ENCODE peak calls at places on chromosomes 7 and 10, in ten cellular contexts. One of them, this sample, is unnamed.
A peak's percentile ranks its signal among the peaks of the same experiment; 100 is the strongest.

GRCh38 chr10:20877986-20878979 is 18.8 kb downstream of the NEBL start:
- DNase-seq in GM12891: no peak
- DNase-seq in HTR-8/SVneo: no peak
- DNase-seq in T-helper 2 cell: no peak
- DNase-seq in SK-N-SH: peak; percentile 34
- DNase-seq in DMS153: no peak
- DNase-seq in KBM-7: no peak
- DNase-seq in Kasumi-1: no peak
- DNase-seq in endothelial cell: no peak
- DNase-seq in A172: peak; percentile 74
- DNase-seq in this sample: no peak

GRCh38 chr10:132193907-132194552 is 7.3 kb downstream of the DPYSL4 start:
- DNase-seq in GM12891: no peak
- DNase-seq in HTR-8/SVneo: peak; percentile 30
- DNase-seq in T-helper 2 cell: no peak
- DNase-seq in SK-N-SH: no peak
- DNase-seq in DMS153: no peak
- DNase-seq in KBM-7: peak; percentile 31
- DNase-seq in Kasumi-1: peak; percentile 36
- DNase-seq in endothelial cell: no peak
- DNase-seq in A172: no peak
- DNase-seq in this sample: peak; percentile 62

GRCh38 chr7:106668853-106669539 is 8.0 kb upstream of the CCDC71L start:
- DNase-seq in GM12891: no peak
- DNase-seq in HTR-8/SVneo: no peak
- DNase-seq in T-helper 2 cell: no peak
- DNase-seq in SK-N-SH: no peak
- DNase-seq in DMS153: peak; percentile 43
- DNase-seq in KBM-7: no peak
- DNase-seq in Kasumi-1: no peak
- DNase-seq in endothelial cell: no peak
- DNase-seq in A172: no peak
- DNase-seq in this sample: no peak

GRCh38 chr7:134420509-134421125 is 38.3 kb downstream of the AKR1B1 start:
- DNase-seq in GM12891: no peak
- DNase-seq in HTR-8/SVneo: peak; percentile 45
- DNase-seq in T-helper 2 cell: no peak
- DNase-seq in SK-N-SH: peak; percentile 77
- DNase-seq in DMS153: peak; percentile 8
- DNase-seq in KBM-7: peak; percentile 43
- DNase-seq in Kasumi-1: peak; percentile 59
- DNase-seq in endothelial cell: peak; percentile 64
- DNase-seq in A172: peak; percentile 68
- DNase-seq in this sample: peak; percentile 75

GRCh38 chr10:123885406-123886164 is 6.0 kb downstream of the CPXM2 start:
- DNase-seq in GM12891: no peak
- DNase-seq in HTR-8/SVneo: no peak
- DNase-seq in T-helper 2 cell: no peak
- DNase-seq in SK-N-SH: no peak
- DNase-seq in DMS153: no peak
- DNase-seq in KBM-7: no peak
- DNase-seq in Kasumi-1: no peak
- DNase-seq in endothelial cell: no peak
- DNase-seq in A172: no peak
- DNase-seq in this sample: no peak

GRCh38 chr7:1255083-1255816 is 22.6 kb downstream of the UNCX start:
- DNase-seq in GM12891: no peak
- DNase-seq in HTR-8/SVneo: no peak
- DNase-seq in T-helper 2 cell: no peak
- DNase-seq in SK-N-SH: no peak
- DNase-seq in DMS153: no peak
- DNase-seq in KBM-7: no peak
- DNase-seq in Kasumi-1: no peak
- DNase-seq in endothelial cell: no peak
- DNase-seq in A172: no peak
- DNase-seq in this sample: no peak

GRCh38 chr10:103231047-103231551 is 14.6 kb upstream of the RPEL1 start:
- DNase-seq in GM12891: no peak
- DNase-seq in HTR-8/SVneo: peak; percentile 85
- DNase-seq in T-helper 2 cell: no peak
- DNase-seq in SK-N-SH: no peak
- DNase-seq in DMS153: no peak
- DNase-seq in KBM-7: no peak
- DNase-seq in Kasumi-1: no peak
- DNase-seq in endothelial cell: peak; percentile 28
- DNase-seq in A172: peak; percentile 97
- DNase-seq in this sample: peak; percentile 79

GRCh38 chr10:97549587-97550322 is 22.8 kb upstream of the ANKRD2 start:
- DNase-seq in GM12891: no peak
- DNase-seq in HTR-8/SVneo: no peak
- DNase-seq in T-helper 2 cell: no peak
- DNase-seq in SK-N-SH: peak; percentile 56
- DNase-seq in DMS153: no peak
- DNase-seq in KBM-7: no peak
- DNase-seq in Kasumi-1: no peak
- DNase-seq in endothelial cell: no peak
- DNase-seq in A172: no peak
- DNase-seq in this sample: peak; percentile 79

GRCh38 chr10:5484205-5484604 is 15.2 kb downstream of the CALML5 start:
- DNase-seq in GM12891: no peak
- DNase-seq in HTR-8/SVneo: no peak
- DNase-seq in T-helper 2 cell: no peak
- DNase-seq in SK-N-SH: no peak
- DNase-seq in DMS153: no peak
- DNase-seq in KBM-7: no peak
- DNase-seq in Kasumi-1: no peak
- DNase-seq in endothelial cell: no peak
- DNase-seq in A172: peak; percentile 6
- DNase-seq in this sample: no peak

GRCh38 chr10:60517805-60518204 is 128.1 kb upstream of the ANK3 start:
- DNase-seq in GM12891: no peak
- DNase-seq in HTR-8/SVneo: no peak
- DNase-seq in T-helper 2 cell: no peak
- DNase-seq in SK-N-SH: no peak
- DNase-seq in DMS153: no peak
- DNase-seq in KBM-7: no peak
- DNase-seq in Kasumi-1: no peak
- DNase-seq in endothelial cell: no peak
- DNase-seq in A172: no peak
- DNase-seq in this sample: no peak

GRCh38 chr10:84138478-84139125 is 707 bp upstream of the GHITM start:
- DNase-seq in GM12891: no peak
- DNase-seq in HTR-8/SVneo: peak; percentile 18
- DNase-seq in T-helper 2 cell: peak; percentile 52
- DNase-seq in SK-N-SH: peak; percentile 34
- DNase-seq in DMS153: peak; percentile 43
- DNase-seq in KBM-7: peak; percentile 9
- DNase-seq in Kasumi-1: no peak
- DNase-seq in endothelial cell: no peak
- DNase-seq in A172: no peak
- DNase-seq in this sample: no peak

GRCh38 chr7:108454674-108455523 is 1.3 kb downstream of the NRCAM start:
- DNase-seq in GM12891: peak; percentile 31
- DNase-seq in HTR-8/SVneo: peak; percentile 10
- DNase-seq in T-helper 2 cell: no peak
- DNase-seq in SK-N-SH: peak; percentile 90
- DNase-seq in DMS153: peak; percentile 20
- DNase-seq in KBM-7: peak; percentile 28
- DNase-seq in Kasumi-1: peak; percentile 19
- DNase-seq in endothelial cell: peak; percentile 23
- DNase-seq in A172: no peak
- DNase-seq in this sample: no peak

GRCh38 chr10:34789993-34790506 is 25.0 kb downstream of the PARD3 start:
- DNase-seq in GM12891: no peak
- DNase-seq in HTR-8/SVneo: no peak
- DNase-seq in T-helper 2 cell: no peak
- DNase-seq in SK-N-SH: peak; percentile 39
- DNase-seq in DMS153: peak; percentile 10
- DNase-seq in KBM-7: no peak
- DNase-seq in Kasumi-1: no peak
- DNase-seq in endothelial cell: no peak
- DNase-seq in A172: no peak
- DNase-seq in this sample: no peak

GRCh38 chr7:88001744-88002530 is 67.9 kb downstream of the ADAM22 start:
- DNase-seq in GM12891: no peak
- DNase-seq in HTR-8/SVneo: no peak
- DNase-seq in T-helper 2 cell: no peak
- DNase-seq in SK-N-SH: no peak
- DNase-seq in DMS153: no peak
- DNase-seq in KBM-7: no peak
- DNase-seq in Kasumi-1: no peak
- DNase-seq in endothelial cell: no peak
- DNase-seq in A172: no peak
- DNase-seq in this sample: no peak

GRCh38 chr7:74575083-74575803 is 82.3 kb upstream of the GTF2I start:
- DNase-seq in GM12891: no peak
- DNase-seq in HTR-8/SVneo: peak; percentile 32
- DNase-seq in T-helper 2 cell: no peak
- DNase-seq in SK-N-SH: no peak
- DNase-seq in DMS153: no peak
- DNase-seq in KBM-7: no peak
- DNase-seq in Kasumi-1: no peak
- DNase-seq in endothelial cell: no peak
- DNase-seq in A172: peak; percentile 97
- DNase-seq in this sample: no peak

GRCh38 chr7:92833766-92834605 is 2.4 kb downstream of the CDK6 start:
- DNase-seq in GM12891: no peak
- DNase-seq in HTR-8/SVneo: peak; percentile 36
- DNase-seq in T-helper 2 cell: peak; percentile 74
- DNase-seq in SK-N-SH: peak; percentile 82
- DNase-seq in DMS153: no peak
- DNase-seq in KBM-7: peak; percentile 84
- DNase-seq in Kasumi-1: peak; percentile 89
- DNase-seq in endothelial cell: peak; percentile 66
- DNase-seq in A172: peak; percentile 56
- DNase-seq in this sample: peak; percentile 36

GRCh38 chr7:107609861-107610260 is 29.8 kb downstream of the BCAP29 start:
- DNase-seq in GM12891: no peak
- DNase-seq in HTR-8/SVneo: no peak
- DNase-seq in T-helper 2 cell: no peak
- DNase-seq in SK-N-SH: peak; percentile 48
- DNase-seq in DMS153: no peak
- DNase-seq in KBM-7: no peak
- DNase-seq in Kasumi-1: no peak
- DNase-seq in endothelial cell: no peak
- DNase-seq in A172: no peak
- DNase-seq in this sample: no peak

GRCh38 chr10:76492026-76492425 is 1060.6 kb downstream of the LRMDA start:
- DNase-seq in GM12891: no peak
- DNase-seq in HTR-8/SVneo: no peak
- DNase-seq in T-helper 2 cell: no peak
- DNase-seq in SK-N-SH: no peak
- DNase-seq in DMS153: no peak
- DNase-seq in KBM-7: no peak
- DNase-seq in Kasumi-1: no peak
- DNase-seq in endothelial cell: no peak
- DNase-seq in A172: peak; percentile 85
- DNase-seq in this sample: no peak

GRCh38 chr7:100091411-100092181 is 2.8 kb downstream of the COPS6 start:
- DNase-seq in GM12891: no peak
- DNase-seq in HTR-8/SVneo: no peak
- DNase-seq in T-helper 2 cell: no peak
- DNase-seq in SK-N-SH: peak; percentile 65
- DNase-seq in DMS153: no peak
- DNase-seq in KBM-7: peak; percentile 29
- DNase-seq in Kasumi-1: peak; percentile 17
- DNase-seq in endothelial cell: no peak
- DNase-seq in A172: no peak
- DNase-seq in this sample: no peak

GRCh38 chr10:116712499-116712898 is 29.9 kb downstream of the HSPA12A start:
- DNase-seq in GM12891: no peak
- DNase-seq in HTR-8/SVneo: no peak
- DNase-seq in T-helper 2 cell: no peak
- DNase-seq in SK-N-SH: no peak
- DNase-seq in DMS153: no peak
- DNase-seq in KBM-7: no peak
- DNase-seq in Kasumi-1: no peak
- DNase-seq in endothelial cell: no peak
- DNase-seq in A172: no peak
- DNase-seq in this sample: no peak

GRCh38 chr10:80477813-80478212 is 23.7 kb downstream of the TSPAN14 start:
- DNase-seq in GM12891: no peak
- DNase-seq in HTR-8/SVneo: peak; percentile 70
- DNase-seq in T-helper 2 cell: no peak
- DNase-seq in SK-N-SH: no peak
- DNase-seq in DMS153: no peak
- DNase-seq in KBM-7: no peak
- DNase-seq in Kasumi-1: no peak
- DNase-seq in endothelial cell: no peak
- DNase-seq in A172: peak; percentile 96
- DNase-seq in this sample: no peak

GRCh38 chr10:114395361-114396022 is 8.8 kb downstream of the AFAP1L2 start:
- DNase-seq in GM12891: no peak
- DNase-seq in HTR-8/SVneo: no peak
- DNase-seq in T-helper 2 cell: no peak
- DNase-seq in SK-N-SH: no peak
- DNase-seq in DMS153: no peak
- DNase-seq in KBM-7: no peak
- DNase-seq in Kasumi-1: no peak
- DNase-seq in endothelial cell: no peak
- DNase-seq in A172: no peak
- DNase-seq in this sample: no peak

GRCh38 chr10:18140957-18141888 is 999 bp downstream of the CACNB2 start:
- DNase-seq in GM12891: peak; percentile 3
- DNase-seq in HTR-8/SVneo: no peak
- DNase-seq in T-helper 2 cell: no peak
- DNase-seq in SK-N-SH: peak; percentile 75
- DNase-seq in DMS153: peak; percentile 0
- DNase-seq in KBM-7: no peak
- DNase-seq in Kasumi-1: no peak
- DNase-seq in endothelial cell: peak; percentile 18
- DNase-seq in A172: no peak
- DNase-seq in this sample: peak; percentile 25

GRCh38 chr7:78039791-78040776 is 241.5 kb downstream of the PHTF2 start:
- DNase-seq in GM12891: peak; percentile 54
- DNase-seq in HTR-8/SVneo: no peak
- DNase-seq in T-helper 2 cell: peak; percentile 43
- DNase-seq in SK-N-SH: no peak
- DNase-seq in DMS153: no peak
- DNase-seq in KBM-7: peak; percentile 74
- DNase-seq in Kasumi-1: peak; percentile 22
- DNase-seq in endothelial cell: peak; percentile 63
- DNase-seq in A172: no peak
- DNase-seq in this sample: peak; percentile 41

GRCh38 chr7:5495581-5496375 is 72.1 kb upstream of the TNRC18 start:
- DNase-seq in GM12891: no peak
- DNase-seq in HTR-8/SVneo: no peak
- DNase-seq in T-helper 2 cell: no peak
- DNase-seq in SK-N-SH: no peak
- DNase-seq in DMS153: no peak
- DNase-seq in KBM-7: no peak
- DNase-seq in Kasumi-1: no peak
- DNase-seq in endothelial cell: no peak
- DNase-seq in A172: peak; percentile 79
- DNase-seq in this sample: peak; percentile 89

GRCh38 chr7:13990319-13990983 is 985 bp upstream of the ETV1 start:
- DNase-seq in GM12891: peak; percentile 16
- DNase-seq in HTR-8/SVneo: peak; percentile 18
- DNase-seq in T-helper 2 cell: no peak
- DNase-seq in SK-N-SH: peak; percentile 48
- DNase-seq in DMS153: peak; percentile 97
- DNase-seq in KBM-7: peak; percentile 80
- DNase-seq in Kasumi-1: peak; percentile 42
- DNase-seq in endothelial cell: peak; percentile 61
- DNase-seq in A172: peak; percentile 58
- DNase-seq in this sample: peak; percentile 66

GRCh38 chr7:156764016-156764669 is 123.6 kb downstream of the RNF32 start:
- DNase-seq in GM12891: no peak
- DNase-seq in HTR-8/SVneo: peak; percentile 24
- DNase-seq in T-helper 2 cell: no peak
- DNase-seq in SK-N-SH: peak; percentile 79
- DNase-seq in DMS153: peak; percentile 50
- DNase-seq in KBM-7: peak; percentile 17
- DNase-seq in Kasumi-1: peak; percentile 93
- DNase-seq in endothelial cell: peak; percentile 50
- DNase-seq in A172: peak; percentile 45
- DNase-seq in this sample: peak; percentile 18

GRCh38 chr10:25300073-25300472 is 125.3 kb downstream of the GPR158 start:
- DNase-seq in GM12891: no peak
- DNase-seq in HTR-8/SVneo: no peak
- DNase-seq in T-helper 2 cell: no peak
- DNase-seq in SK-N-SH: no peak
- DNase-seq in DMS153: no peak
- DNase-seq in KBM-7: no peak
- DNase-seq in Kasumi-1: no peak
- DNase-seq in endothelial cell: no peak
- DNase-seq in A172: no peak
- DNase-seq in this sample: no peak

This sample was measured in T47D.